ENCODE peak calls at places on chromosomes 12 and 14, in eight cellular contexts. One of them, this sample, is unnamed.

GRCh38 chr12:22974865-22975264 is 349.9 kb downstream of the ETNK1 start:
- DNase-seq in stimulated activated CD4-positive, alpha-beta T cell treated with anti-CD3 and anti-CD28 coated beads, Interleukin-15, amount 100 ng/mL, for 1 hour: no peak
- DNase-seq in KG1: no peak
- DNase-seq in memory B cell: no peak
- DNase-seq in activated T-helper 1 cell treated with Interleukin-2 at 50 U/mL for 16 hours: no peak
- DNase-seq in stimulated activated CD8-positive, alpha-beta memory T cell treated with anti-CD3 and anti-CD28 coated beads, Interleukin-15, amount 100 ng/mL, for 4 hours: no peak
- DNase-seq in activated CD4-positive, alpha-beta T cell treated with anti-CD3 and anti-CD28 coated beads, Interleukin-2, amount 10 ng/mL, durations not matched to agents 7 days and 5 days: no peak
- DNase-seq in transverse colon: no peak
- DNase-seq in this sample: peak

GRCh38 chr14:51302319-51303030 is 62.4 kb downstream of the TMX1 start:
- DNase-seq in stimulated activated CD4-positive, alpha-beta T cell treated with anti-CD3 and anti-CD28 coated beads, Interleukin-15, amount 100 ng/mL, for 1 hour: no peak
- DNase-seq in KG1: no peak
- DNase-seq in memory B cell: no peak
- DNase-seq in activated T-helper 1 cell treated with Interleukin-2 at 50 U/mL for 16 hours: no peak
- DNase-seq in stimulated activated CD8-positive, alpha-beta memory T cell treated with anti-CD3 and anti-CD28 coated beads, Interleukin-15, amount 100 ng/mL, for 4 hours: no peak
- DNase-seq in activated CD4-positive, alpha-beta T cell treated with anti-CD3 and anti-CD28 coated beads, Interleukin-2, amount 10 ng/mL, durations not matched to agents 7 days and 5 days: no peak
- DNase-seq in transverse colon: no peak
- DNase-seq in this sample: peak

GRCh38 chr12:44053550-44054243 is 217.8 kb downstream of the TMEM117 start:
- DNase-seq in stimulated activated CD4-positive, alpha-beta T cell treated with anti-CD3 and anti-CD28 coated beads, Interleukin-15, amount 100 ng/mL, for 1 hour: no peak
- DNase-seq in KG1: no peak
- DNase-seq in memory B cell: no peak
- DNase-seq in activated T-helper 1 cell treated with Interleukin-2 at 50 U/mL for 16 hours: no peak
- DNase-seq in stimulated activated CD8-positive, alpha-beta memory T cell treated with anti-CD3 and anti-CD28 coated beads, Interleukin-15, amount 100 ng/mL, for 4 hours: no peak
- DNase-seq in activated CD4-positive, alpha-beta T cell treated with anti-CD3 and anti-CD28 coated beads, Interleukin-2, amount 10 ng/mL, durations not matched to agents 7 days and 5 days: no peak
- DNase-seq in transverse colon: no peak
- DNase-seq in this sample: no peak

GRCh38 chr14:33938131-33938949 is 12.5 kb downstream of the EGLN3 start:
- DNase-seq in stimulated activated CD4-positive, alpha-beta T cell treated with anti-CD3 and anti-CD28 coated beads, Interleukin-15, amount 100 ng/mL, for 1 hour: no peak
- DNase-seq in KG1: no peak
- DNase-seq in memory B cell: no peak
- DNase-seq in activated T-helper 1 cell treated with Interleukin-2 at 50 U/mL for 16 hours: no peak
- DNase-seq in stimulated activated CD8-positive, alpha-beta memory T cell treated with anti-CD3 and anti-CD28 coated beads, Interleukin-15, amount 100 ng/mL, for 4 hours: no peak
- DNase-seq in activated CD4-positive, alpha-beta T cell treated with anti-CD3 and anti-CD28 coated beads, Interleukin-2, amount 10 ng/mL, durations not matched to agents 7 days and 5 days: no peak
- DNase-seq in transverse colon: peak
- DNase-seq in this sample: peak

GRCh38 chr14:45181329-45181728 is 45.6 kb downstream of the FANCM start:
- DNase-seq in stimulated activated CD4-positive, alpha-beta T cell treated with anti-CD3 and anti-CD28 coated beads, Interleukin-15, amount 100 ng/mL, for 1 hour: no peak
- DNase-seq in KG1: no peak
- DNase-seq in memory B cell: no peak
- DNase-seq in activated T-helper 1 cell treated with Interleukin-2 at 50 U/mL for 16 hours: no peak
- DNase-seq in stimulated activated CD8-positive, alpha-beta memory T cell treated with anti-CD3 and anti-CD28 coated beads, Interleukin-15, amount 100 ng/mL, for 4 hours: no peak
- DNase-seq in activated CD4-positive, alpha-beta T cell treated with anti-CD3 and anti-CD28 coated beads, Interleukin-2, amount 10 ng/mL, durations not matched to agents 7 days and 5 days: no peak
- DNase-seq in transverse colon: no peak
- DNase-seq in this sample: no peak

GRCh38 chr14:67853207-67853606 is 33.6 kb downstream of the RAD51B start:
- DNase-seq in stimulated activated CD4-positive, alpha-beta T cell treated with anti-CD3 and anti-CD28 coated beads, Interleukin-15, amount 100 ng/mL, for 1 hour: no peak
- DNase-seq in KG1: no peak
- DNase-seq in memory B cell: no peak
- DNase-seq in activated T-helper 1 cell treated with Interleukin-2 at 50 U/mL for 16 hours: no peak
- DNase-seq in stimulated activated CD8-positive, alpha-beta memory T cell treated with anti-CD3 and anti-CD28 coated beads, Interleukin-15, amount 100 ng/mL, for 4 hours: no peak
- DNase-seq in activated CD4-positive, alpha-beta T cell treated with anti-CD3 and anti-CD28 coated beads, Interleukin-2, amount 10 ng/mL, durations not matched to agents 7 days and 5 days: no peak
- DNase-seq in transverse colon: no peak
- DNase-seq in this sample: no peak

GRCh38 chr12:103313894-103314293 is 181.9 kb downstream of the C12orf42 start:
- DNase-seq in stimulated activated CD4-positive, alpha-beta T cell treated with anti-CD3 and anti-CD28 coated beads, Interleukin-15, amount 100 ng/mL, for 1 hour: no peak
- DNase-seq in KG1: no peak
- DNase-seq in memory B cell: no peak
- DNase-seq in activated T-helper 1 cell treated with Interleukin-2 at 50 U/mL for 16 hours: no peak
- DNase-seq in stimulated activated CD8-positive, alpha-beta memory T cell treated with anti-CD3 and anti-CD28 coated beads, Interleukin-15, amount 100 ng/mL, for 4 hours: no peak
- DNase-seq in activated CD4-positive, alpha-beta T cell treated with anti-CD3 and anti-CD28 coated beads, Interleukin-2, amount 10 ng/mL, durations not matched to agents 7 days and 5 days: no peak
- DNase-seq in transverse colon: no peak
- DNase-seq in this sample: no peak

GRCh38 chr12:64193045-64193444 is 29.1 kb downstream of the KICS2 start:
- DNase-seq in stimulated activated CD4-positive, alpha-beta T cell treated with anti-CD3 and anti-CD28 coated beads, Interleukin-15, amount 100 ng/mL, for 1 hour: no peak
- DNase-seq in KG1: no peak
- DNase-seq in memory B cell: no peak
- DNase-seq in activated T-helper 1 cell treated with Interleukin-2 at 50 U/mL for 16 hours: no peak
- DNase-seq in stimulated activated CD8-positive, alpha-beta memory T cell treated with anti-CD3 and anti-CD28 coated beads, Interleukin-15, amount 100 ng/mL, for 4 hours: no peak
- DNase-seq in activated CD4-positive, alpha-beta T cell treated with anti-CD3 and anti-CD28 coated beads, Interleukin-2, amount 10 ng/mL, durations not matched to agents 7 days and 5 days: no peak
- DNase-seq in transverse colon: no peak
- DNase-seq in this sample: no peak

GRCh38 chr12:123026094-123026853 is 45.8 kb downstream of the ARL6IP4 start:
- DNase-seq in stimulated activated CD4-positive, alpha-beta T cell treated with anti-CD3 and anti-CD28 coated beads, Interleukin-15, amount 100 ng/mL, for 1 hour: no peak
- DNase-seq in KG1: no peak
- DNase-seq in memory B cell: no peak
- DNase-seq in activated T-helper 1 cell treated with Interleukin-2 at 50 U/mL for 16 hours: no peak
- DNase-seq in stimulated activated CD8-positive, alpha-beta memory T cell treated with anti-CD3 and anti-CD28 coated beads, Interleukin-15, amount 100 ng/mL, for 4 hours: no peak
- DNase-seq in activated CD4-positive, alpha-beta T cell treated with anti-CD3 and anti-CD28 coated beads, Interleukin-2, amount 10 ng/mL, durations not matched to agents 7 days and 5 days: no peak
- DNase-seq in transverse colon: no peak
- DNase-seq in this sample: no peak

GRCh38 chr12:52147367-52147972 is 44.3 kb downstream of the KRT80 start:
- DNase-seq in stimulated activated CD4-positive, alpha-beta T cell treated with anti-CD3 and anti-CD28 coated beads, Interleukin-15, amount 100 ng/mL, for 1 hour: no peak
- DNase-seq in KG1: no peak
- DNase-seq in memory B cell: no peak
- DNase-seq in activated T-helper 1 cell treated with Interleukin-2 at 50 U/mL for 16 hours: no peak
- DNase-seq in stimulated activated CD8-positive, alpha-beta memory T cell treated with anti-CD3 and anti-CD28 coated beads, Interleukin-15, amount 100 ng/mL, for 4 hours: no peak
- DNase-seq in activated CD4-positive, alpha-beta T cell treated with anti-CD3 and anti-CD28 coated beads, Interleukin-2, amount 10 ng/mL, durations not matched to agents 7 days and 5 days: no peak
- DNase-seq in transverse colon: peak
- DNase-seq in this sample: peak

GRCh38 chr12:52741378-52742195 is 35.6 kb downstream of the KRT76 start:
- DNase-seq in stimulated activated CD4-positive, alpha-beta T cell treated with anti-CD3 and anti-CD28 coated beads, Interleukin-15, amount 100 ng/mL, for 1 hour: peak
- DNase-seq in KG1: no peak
- DNase-seq in memory B cell: no peak
- DNase-seq in activated T-helper 1 cell treated with Interleukin-2 at 50 U/mL for 16 hours: peak
- DNase-seq in stimulated activated CD8-positive, alpha-beta memory T cell treated with anti-CD3 and anti-CD28 coated beads, Interleukin-15, amount 100 ng/mL, for 4 hours: peak
- DNase-seq in activated CD4-positive, alpha-beta T cell treated with anti-CD3 and anti-CD28 coated beads, Interleukin-2, amount 10 ng/mL, durations not matched to agents 7 days and 5 days: peak
- DNase-seq in transverse colon: peak
- DNase-seq in this sample: peak

GRCh38 chr12:18275974-18276373 is 14.7 kb downstream of the PIK3C2G start:
- DNase-seq in stimulated activated CD4-positive, alpha-beta T cell treated with anti-CD3 and anti-CD28 coated beads, Interleukin-15, amount 100 ng/mL, for 1 hour: no peak
- DNase-seq in KG1: no peak
- DNase-seq in memory B cell: no peak
- DNase-seq in activated T-helper 1 cell treated with Interleukin-2 at 50 U/mL for 16 hours: no peak
- DNase-seq in stimulated activated CD8-positive, alpha-beta memory T cell treated with anti-CD3 and anti-CD28 coated beads, Interleukin-15, amount 100 ng/mL, for 4 hours: no peak
- DNase-seq in activated CD4-positive, alpha-beta T cell treated with anti-CD3 and anti-CD28 coated beads, Interleukin-2, amount 10 ng/mL, durations not matched to agents 7 days and 5 days: no peak
- DNase-seq in transverse colon: no peak
- DNase-seq in this sample: peak